ENCODE peak calls at places on chromosomes 16 and 17, in six cellular contexts. One of them, this sample, is unnamed.

GRCh38 chr17:44795421-44795820 is 34.7 kb downstream of the GJC1 start:
- DNase-seq in heart right ventricle: no peak
- DNase-seq in HFF-Myc: no peak
- DNase-seq in prostate gland: no peak
- DNase-seq in WERI-Rb-1: no peak
- DNase-seq in AG04450: no peak
- DNase-seq in this sample: no peak

GRCh38 chr17:30021708-30022317 is 80.4 kb downstream of the EFCAB5 start:
- DNase-seq in heart right ventricle: no peak
- DNase-seq in HFF-Myc: peak
- DNase-seq in prostate gland: peak
- DNase-seq in WERI-Rb-1: peak
- DNase-seq in AG04450: peak
- DNase-seq in this sample: peak

GRCh38 chr16:65845466-65846209 is 520.9 kb upstream of the CDH5 start:
- DNase-seq in heart right ventricle: no peak
- DNase-seq in HFF-Myc: no peak
- DNase-seq in prostate gland: no peak
- DNase-seq in WERI-Rb-1: no peak
- DNase-seq in AG04450: no peak
- DNase-seq in this sample: no peak

GRCh38 chr16:47258874-47259461 is 115.2 kb upstream of the NETO2 start:
- DNase-seq in heart right ventricle: no peak
- DNase-seq in HFF-Myc: peak
- DNase-seq in prostate gland: no peak
- DNase-seq in WERI-Rb-1: no peak
- DNase-seq in AG04450: peak
- DNase-seq in this sample: no peak

GRCh38 chr17:56637254-56637653 is 43.8 kb downstream of the NOG start:
- DNase-seq in heart right ventricle: no peak
- DNase-seq in HFF-Myc: no peak
- DNase-seq in prostate gland: no peak
- DNase-seq in WERI-Rb-1: no peak
- DNase-seq in AG04450: no peak
- DNase-seq in this sample: no peak

GRCh38 chr16:69179255-69180010 is 7.5 kb upstream of the SNTB2 start:
- DNase-seq in heart right ventricle: peak
- DNase-seq in HFF-Myc: peak
- DNase-seq in prostate gland: peak
- DNase-seq in WERI-Rb-1: no peak
- DNase-seq in AG04450: peak
- DNase-seq in this sample: peak

GRCh38 chr17:75619506-75620431 is 13.5 kb upstream of the SMIM5 start:
- DNase-seq in heart right ventricle: no peak
- DNase-seq in HFF-Myc: no peak
- DNase-seq in prostate gland: no peak
- DNase-seq in WERI-Rb-1: peak
- DNase-seq in AG04450: peak
- DNase-seq in this sample: peak

GRCh38 chr17:954431-955164 is 25.0 kb downstream of the NXN start:
- DNase-seq in heart right ventricle: no peak
- DNase-seq in HFF-Myc: no peak
- DNase-seq in prostate gland: no peak
- DNase-seq in WERI-Rb-1: no peak
- DNase-seq in AG04450: peak
- DNase-seq in this sample: no peak

GRCh38 chr16:84175351-84176081 is 11.3 kb downstream of the TAF1C start:
- DNase-seq in heart right ventricle: no peak
- DNase-seq in HFF-Myc: no peak
- DNase-seq in prostate gland: peak
- DNase-seq in WERI-Rb-1: no peak
- DNase-seq in AG04450: peak
- DNase-seq in this sample: peak

GRCh38 chr16:28186752-28187151 is 25.0 kb downstream of the XPO6 start:
- DNase-seq in heart right ventricle: no peak
- DNase-seq in HFF-Myc: no peak
- DNase-seq in prostate gland: no peak
- DNase-seq in WERI-Rb-1: no peak
- DNase-seq in AG04450: no peak
- DNase-seq in this sample: no peak

GRCh38 chr17:56902350-56902749 is 11.5 kb downstream of the TRIM25 start:
- DNase-seq in heart right ventricle: no peak
- DNase-seq in HFF-Myc: no peak
- DNase-seq in prostate gland: no peak
- DNase-seq in WERI-Rb-1: no peak
- DNase-seq in AG04450: no peak
- DNase-seq in this sample: no peak

GRCh38 chr16:84334058-84334457 is 34.3 kb upstream of the ATP2C2 start:
- DNase-seq in heart right ventricle: no peak
- DNase-seq in HFF-Myc: no peak
- DNase-seq in prostate gland: no peak
- DNase-seq in WERI-Rb-1: no peak
- DNase-seq in AG04450: no peak
- DNase-seq in this sample: no peak

GRCh38 chr17:39229274-39229913 is 3.6 kb upstream of the STAC2 start:
- DNase-seq in heart right ventricle: no peak
- DNase-seq in HFF-Myc: no peak
- DNase-seq in prostate gland: no peak
- DNase-seq in WERI-Rb-1: no peak
- DNase-seq in AG04450: no peak
- DNase-seq in this sample: no peak

GRCh38 chr16:17780181-17780580 is 309.4 kb upstream of the XYLT1 start:
- DNase-seq in heart right ventricle: no peak
- DNase-seq in HFF-Myc: no peak
- DNase-seq in prostate gland: no peak
- DNase-seq in WERI-Rb-1: no peak
- DNase-seq in AG04450: no peak
- DNase-seq in this sample: no peak

GRCh38 chr17:28574536-28574935 is 2.2 kb downstream of the ALDOC start:
- DNase-seq in heart right ventricle: peak
- DNase-seq in HFF-Myc: no peak
- DNase-seq in prostate gland: no peak
- DNase-seq in WERI-Rb-1: no peak
- DNase-seq in AG04450: no peak
- DNase-seq in this sample: no peak
- TF ChIP-seq CTCF in heart right ventricle: no peak
- TF ChIP-seq CTCF in HFF-Myc: no peak
- TF ChIP-seq CTCF in prostate gland: no peak
- TF ChIP-seq CTCF in WERI-Rb-1: no peak
- TF ChIP-seq CTCF in AG04450: no peak
- TF ChIP-seq CTCF in this sample: no peak

DNA sequence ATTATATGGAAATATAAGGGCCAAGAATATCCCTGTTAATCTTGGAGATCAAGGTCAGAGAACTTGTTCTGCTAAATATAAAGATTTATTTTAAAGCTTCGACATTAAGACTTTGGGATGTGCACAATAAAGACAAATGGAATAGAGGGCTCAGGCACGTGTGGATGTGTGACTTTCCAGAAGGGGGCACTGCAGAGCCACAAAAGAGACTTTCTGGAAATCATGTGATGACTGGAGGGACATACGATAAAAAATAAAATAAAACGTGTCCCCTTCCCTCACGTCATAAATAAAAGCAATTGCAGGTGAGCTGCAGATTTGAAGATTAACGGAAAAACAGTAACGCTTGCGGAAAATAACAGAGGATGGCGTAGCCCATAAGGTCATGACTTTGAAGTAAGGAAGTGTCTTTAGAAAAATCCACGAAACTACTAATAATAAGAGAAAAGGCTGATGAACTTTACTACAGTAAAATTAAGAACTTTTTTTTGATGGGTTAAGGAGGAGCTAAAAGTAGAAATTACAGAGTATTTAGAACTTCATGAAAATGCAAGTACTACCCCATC is 9.4 kb upstream of the ENGASE start:
- DNase-seq in heart right ventricle: no peak
- DNase-seq in HFF-Myc: no peak
- DNase-seq in prostate gland: peak
- DNase-seq in WERI-Rb-1: peak
- DNase-seq in AG04450: no peak
- DNase-seq in this sample: no peak
- TF ChIP-seq CTCF in heart right ventricle: peak
- TF ChIP-seq CTCF in HFF-Myc: peak
- TF ChIP-seq CTCF in prostate gland: peak
- TF ChIP-seq CTCF in WERI-Rb-1: peak
- TF ChIP-seq CTCF in AG04450: peak
- TF ChIP-seq CTCF in this sample: peak

DNA sequence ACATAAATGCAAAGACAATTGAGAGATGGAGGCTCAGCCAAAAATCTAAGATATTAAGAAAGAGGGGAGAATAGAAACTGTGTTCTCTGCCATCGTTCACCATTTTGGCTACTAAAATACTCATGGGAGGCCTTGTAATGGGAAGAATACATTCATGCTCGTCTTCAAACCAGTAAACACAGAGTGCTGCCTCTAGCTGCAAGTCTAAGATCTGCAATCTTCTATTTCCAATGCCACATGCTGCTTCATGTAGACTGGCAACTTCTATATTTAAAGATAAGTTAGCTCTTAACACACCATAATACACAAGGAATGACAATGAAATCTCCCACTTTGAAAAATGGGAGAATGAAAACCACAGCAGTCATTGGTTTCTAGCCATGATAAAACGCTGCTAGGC is 387.3 kb downstream of the HS3ST3B1 start:
- DNase-seq in heart right ventricle: no peak
- DNase-seq in HFF-Myc: no peak
- DNase-seq in prostate gland: no peak
- DNase-seq in WERI-Rb-1: no peak
- DNase-seq in AG04450: no peak
- DNase-seq in this sample: no peak
- TF ChIP-seq CTCF in heart right ventricle: no peak
- TF ChIP-seq CTCF in HFF-Myc: peak
- TF ChIP-seq CTCF in prostate gland: no peak
- TF ChIP-seq CTCF in WERI-Rb-1: peak
- TF ChIP-seq CTCF in AG04450: no peak
- TF ChIP-seq CTCF in this sample: no peak

DNA sequence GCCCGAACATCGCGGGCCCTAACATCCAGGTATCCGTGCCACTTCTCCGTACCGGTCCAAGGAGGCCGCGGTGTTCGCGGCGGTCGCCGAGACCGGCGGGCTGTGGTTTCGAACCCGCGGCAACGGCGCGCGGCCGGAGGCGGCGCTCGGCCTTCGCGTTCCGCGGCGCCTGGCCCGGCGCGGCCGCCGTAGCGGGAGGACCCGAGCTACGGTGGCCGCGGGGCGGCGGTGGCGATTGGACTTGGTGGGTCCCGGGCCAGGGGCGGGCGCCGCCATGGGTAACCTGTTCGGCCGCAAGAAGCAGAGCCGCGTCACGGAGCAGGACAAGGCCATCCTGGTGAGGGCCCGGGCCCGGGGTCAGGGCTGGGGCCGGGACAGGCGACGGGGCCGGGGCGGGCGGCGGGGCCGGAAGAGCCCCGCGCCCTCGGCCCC is at the start of gene CHMP6:
- DNase-seq in heart right ventricle: peak
- DNase-seq in HFF-Myc: no peak
- DNase-seq in prostate gland: peak
- DNase-seq in WERI-Rb-1: peak
- DNase-seq in AG04450: peak
- DNase-seq in this sample: peak
- TF ChIP-seq CTCF in heart right ventricle: no peak
- TF ChIP-seq CTCF in HFF-Myc: no peak
- TF ChIP-seq CTCF in prostate gland: peak
- TF ChIP-seq CTCF in WERI-Rb-1: peak
- TF ChIP-seq CTCF in AG04450: no peak
- TF ChIP-seq CTCF in this sample: no peak

GRCh38 chr16:49757744-49758069 is 98.2 kb downstream of the ZNF423 start:
- DNase-seq in heart right ventricle: no peak
- DNase-seq in HFF-Myc: no peak
- DNase-seq in prostate gland: no peak
- DNase-seq in WERI-Rb-1: peak
- DNase-seq in AG04450: no peak
- DNase-seq in this sample: no peak

GRCh38 chr16:49755716-49756115 is 100.2 kb downstream of the ZNF423 start:
- DNase-seq in heart right ventricle: no peak
- DNase-seq in HFF-Myc: no peak
- DNase-seq in prostate gland: no peak
- DNase-seq in WERI-Rb-1: no peak
- DNase-seq in AG04450: no peak
- DNase-seq in this sample: no peak

GRCh38 chr16:49754495-49755290 is 101.2 kb downstream of the ZNF423 start:
- DNase-seq in heart right ventricle: peak
- DNase-seq in HFF-Myc: no peak
- DNase-seq in prostate gland: no peak
- DNase-seq in WERI-Rb-1: no peak
- DNase-seq in AG04450: no peak
- DNase-seq in this sample: no peak

GRCh38 chr16:49756971-49757743 is 98.8 kb downstream of the ZNF423 start:
- DNase-seq in heart right ventricle: no peak
- DNase-seq in HFF-Myc: no peak
- DNase-seq in prostate gland: no peak
- DNase-seq in WERI-Rb-1: no peak
- DNase-seq in AG04450: no peak
- DNase-seq in this sample: no peak

DNA sequence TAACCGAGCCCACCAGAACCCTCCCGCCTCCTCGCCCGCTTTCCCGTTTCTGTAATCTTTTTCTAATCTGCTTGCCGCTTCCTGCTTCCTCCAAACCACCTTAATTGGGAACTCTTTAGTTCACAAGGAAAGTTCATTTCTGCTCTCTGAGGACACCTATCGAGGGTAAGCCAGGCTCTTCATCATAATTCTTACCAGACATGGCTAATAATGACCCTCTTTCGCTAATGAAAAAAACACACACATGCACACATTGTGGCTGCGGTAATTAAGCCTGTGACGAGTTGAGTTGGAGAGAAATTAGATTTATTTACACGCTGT is 100.7 kb downstream of the ZNF423 start:
- DNase-seq in heart right ventricle: no peak
- DNase-seq in HFF-Myc: peak
- DNase-seq in prostate gland: peak
- DNase-seq in WERI-Rb-1: peak
- DNase-seq in AG04450: peak
- DNase-seq in this sample: no peak
- TF ChIP-seq CTCF in heart right ventricle: peak
- TF ChIP-seq CTCF in HFF-Myc: peak
- TF ChIP-seq CTCF in prostate gland: peak
- TF ChIP-seq CTCF in WERI-Rb-1: peak
- TF ChIP-seq CTCF in AG04450: peak
- TF ChIP-seq CTCF in this sample: no peak

GRCh38 chr17:35790826-35791225 is 4.6 kb downstream of the MMP28 start:
- DNase-seq in heart right ventricle: no peak
- DNase-seq in HFF-Myc: no peak
- DNase-seq in prostate gland: no peak
- DNase-seq in WERI-Rb-1: no peak
- DNase-seq in AG04450: no peak
- DNase-seq in this sample: no peak

GRCh38 chr17:35786941-35787432 is 8.5 kb downstream of the MMP28 start:
- DNase-seq in heart right ventricle: no peak
- DNase-seq in HFF-Myc: no peak
- DNase-seq in prostate gland: no peak
- DNase-seq in WERI-Rb-1: no peak
- DNase-seq in AG04450: no peak
- DNase-seq in this sample: no peak

GRCh38 chr17:35788504-35788998 is 6.9 kb downstream of the MMP28 start:
- DNase-seq in heart right ventricle: no peak
- DNase-seq in HFF-Myc: peak
- DNase-seq in prostate gland: no peak
- DNase-seq in WERI-Rb-1: no peak
- DNase-seq in AG04450: no peak
- DNase-seq in this sample: no peak

GRCh38 chr17:35791681-35792350 is 3.6 kb downstream of the MMP28 start:
- DNase-seq in heart right ventricle: no peak
- DNase-seq in HFF-Myc: no peak
- DNase-seq in prostate gland: no peak
- DNase-seq in WERI-Rb-1: no peak
- DNase-seq in AG04450: no peak
- DNase-seq in this sample: no peak

GRCh38 chr17:35789044-35789443 is 6.4 kb downstream of the MMP28 start:
- DNase-seq in heart right ventricle: no peak
- DNase-seq in HFF-Myc: no peak
- DNase-seq in prostate gland: no peak
- DNase-seq in WERI-Rb-1: no peak
- DNase-seq in AG04450: no peak
- DNase-seq in this sample: no peak
- TF ChIP-seq CTCF in heart right ventricle: no peak
- TF ChIP-seq CTCF in HFF-Myc: no peak
- TF ChIP-seq CTCF in prostate gland: no peak
- TF ChIP-seq CTCF in WERI-Rb-1: no peak
- TF ChIP-seq CTCF in AG04450: no peak
- TF ChIP-seq CTCF in this sample: no peak

This sample was measured in body of pancreas.